ENCODE peak calls at places on chromosomes 2 and 18, in nine cellular contexts. L is NT2/D1, C is cardiac muscle cell, V is thoracic aorta, J is GM23248, G is GM23338, F is adipocyte, A is neural progenitor cell, I is upper lobe of right lung. X is an unnamed sample. For H3K27me3, the result is how much of the 10 kb centered on the place peaks cover.

GRCh38 chr2:236939751-236940229 is 145.9 kb upstream of the COPS8 start:
- DNase-seq in L (no peak), C (no peak), V (no peak), J (peak), G (no peak), F (no peak), A (no peak), I (no peak), X (peak)

GRCh38 chr2:155583674-155584195 is 748.8 kb downstream of the NR4A2 start:
- DNase-seq in L (no peak), C (no peak), V (no peak), J (no peak), G (no peak), F (no peak), A (no peak), I (no peak), X (no peak)

GRCh38 chr2:16126969-16127940 is 186.9 kb downstream of the MYCN start:
- DNase-seq in L (no peak), C (no peak), V (no peak), J (no peak), G (no peak), F (no peak), A (no peak), I (no peak), X (peak)

GRCh38 chr2:204492417-204492816 is 52.9 kb upstream of the PARD3B start:
- DNase-seq in L (no peak), C (no peak), V (no peak), J (no peak), G (no peak), F (no peak), A (no peak), I (no peak), X (no peak)

GRCh38 chr2:116733699-116734098 is 1080.8 kb upstream of the DDX18 start:
- DNase-seq in L (no peak), C (no peak), V (no peak), J (no peak), G (no peak), F (no peak), A (no peak), I (no peak), X (no peak)

GRCh38 chr2:232876071-232876977 is 6.3 kb downstream of the SNORC start:
- DNase-seq in L (no peak), C (no peak), V (no peak), J (peak), G (peak), F (peak), A (peak), I (peak), X (no peak)

GRCh38 chr2:74010087-74010541 is 25.4 kb downstream of the TET3 start:
- DNase-seq in L (no peak), C (peak), V (no peak), J (no peak), G (no peak), F (no peak), A (no peak), I (peak), X (peak)

GRCh38 chr2:179332903-179333302 is 68.3 kb upstream of the SESTD1 start:
- DNase-seq in L (no peak), C (peak), V (no peak), J (peak), G (no peak), F (peak), A (no peak), I (no peak), X (no peak)

GRCh38 chr18:58846325-58846724 is 18.4 kb upstream of the ZNF532 start:
- DNase-seq in L (no peak), C (no peak), V (no peak), J (no peak), G (no peak), F (no peak), A (no peak), I (no peak), X (no peak)

GRCh38 chr2:20425371-20425881 is 21.4 kb upstream of the RHOB start:
- DNase-seq in L (no peak), C (no peak), V (no peak), J (peak), G (no peak), F (no peak), A (no peak), I (no peak), X (no peak)

GRCh38 chr2:176325732-176326131 is 56.5 kb downstream of the MTX2 start:
- DNase-seq in L (peak), C (no peak), V (no peak), J (no peak), G (peak), F (no peak), A (peak), I (no peak), X (no peak)

GRCh38 chr2:233764761-233765160 is 4.7 kb downstream of the UGT1A1 start:
- DNase-seq in L (no peak), C (peak), V (no peak), J (peak), G (no peak), F (no peak), A (no peak), I (no peak), X (no peak)

GRCh38 chr2:222468338-222468737 is 44.0 kb downstream of the SGPP2 start:
- DNase-seq in L (no peak), C (peak), V (no peak), J (peak), G (no peak), F (peak), A (no peak), I (no peak), X (peak)

GRCh38 chr18:34857310-34857709 is 147.2 kb downstream of the DTNA start:
- DNase-seq in L (no peak), C (no peak), V (no peak), J (peak), G (no peak), F (no peak), A (no peak), I (no peak), X (no peak)

GRCh38 chr2:214378455-214379103 is 32.3 kb upstream of the VWC2L start:
- DNase-seq in L (no peak), C (no peak), V (no peak), J (no peak), G (peak), F (no peak), A (no peak), I (no peak), X (no peak)

GRCh38 chr2:165572155-165572554 is 102.7 kb downstream of the CSRNP3 start:
- DNase-seq in L (no peak), C (peak), V (no peak), J (no peak), G (no peak), F (no peak), A (peak), I (no peak), X (peak)

GRCh38 chr2:166246901-166247300 is 119.1 kb upstream of the SCN1A start:
- DNase-seq in L (no peak), C (no peak), V (no peak), J (no peak), G (no peak), F (peak), A (no peak), I (no peak), X (no peak)

GRCh38 chr2:65877331-65877791 is 445.0 kb upstream of the SPRED2 start:
- DNase-seq in L (no peak), C (no peak), V (no peak), J (no peak), G (no peak), F (peak), A (no peak), I (no peak), X (no peak)

GRCh38 chr18:621181-621580 is 24.4 kb downstream of the CLUL1 start:
- DNase-seq in L (no peak), C (peak), V (no peak), J (peak), G (no peak), F (peak), A (peak), I (no peak), X (no peak)

GRCh38 chr18:57603871-57604270 is 17.4 kb upstream of the FECH start:
- DNase-seq in L (no peak), C (no peak), V (no peak), J (no peak), G (no peak), F (no peak), A (no peak), I (no peak), X (no peak)

GRCh38 chr2:169173876-169174275 is 104.5 kb downstream of the DHRS9 start:
- DNase-seq in L (no peak), C (no peak), V (no peak), J (no peak), G (no peak), F (no peak), A (no peak), I (no peak), X (peak)

GRCh38 chr2:222936705-222937104 is 75.9 kb downstream of the ACSL3 start:
- DNase-seq in L (no peak), C (no peak), V (no peak), J (no peak), G (no peak), F (no peak), A (no peak), I (no peak), X (no peak)

GRCh38 chr2:198314559-198315153 is 510.3 kb downstream of the PLCL1 start:
- DNase-seq in L (peak), C (peak), V (no peak), J (peak), G (peak), F (peak), A (peak), I (no peak), X (no peak)

GRCh38 chr2:168849610-168850009 is 40.6 kb downstream of the SPC25 start:
- DNase-seq in L (no peak), C (peak), V (no peak), J (peak), G (peak), F (peak), A (peak), I (no peak), X (peak)

GRCh38 chr18:44915213-44915612 is 234.5 kb downstream of the SETBP1 start:
- DNase-seq in L (no peak), C (no peak), V (no peak), J (peak), G (no peak), F (no peak), A (no peak), I (no peak), X (no peak)

GRCh38 chr2:10397297-10397875 is 50.7 kb downstream of the ODC1 start:
- DNase-seq in L (no peak), C (no peak), V (no peak), J (no peak), G (no peak), F (no peak), A (no peak), I (no peak), X (no peak)

GRCh38 chr2:26559044-26559405 is 81.1 kb upstream of the OTOF start:
- DNase-seq in L (no peak), C (no peak), V (no peak), J (no peak), G (no peak), F (no peak), A (no peak), I (no peak), X (no peak)
- H3K27me3 ChIP-seq in L (under half), C (half or more), V (under half), J (half or more), G (under half), F (half or more), A (under half), I (under half), X (under half)

GRCh38 chr18:79395308-79395640 is 456 bp upstream of the NFATC1 start:
- DNase-seq in L (no peak), C (no peak), V (no peak), J (no peak), G (no peak), F (no peak), A (peak), I (peak), X (no peak)
- H3K27me3 ChIP-seq in L (half or more), C (half or more), V (under half), J (under half), G (half or more), F (under half), A (half or more), I (under half), X (half or more)

DNA sequence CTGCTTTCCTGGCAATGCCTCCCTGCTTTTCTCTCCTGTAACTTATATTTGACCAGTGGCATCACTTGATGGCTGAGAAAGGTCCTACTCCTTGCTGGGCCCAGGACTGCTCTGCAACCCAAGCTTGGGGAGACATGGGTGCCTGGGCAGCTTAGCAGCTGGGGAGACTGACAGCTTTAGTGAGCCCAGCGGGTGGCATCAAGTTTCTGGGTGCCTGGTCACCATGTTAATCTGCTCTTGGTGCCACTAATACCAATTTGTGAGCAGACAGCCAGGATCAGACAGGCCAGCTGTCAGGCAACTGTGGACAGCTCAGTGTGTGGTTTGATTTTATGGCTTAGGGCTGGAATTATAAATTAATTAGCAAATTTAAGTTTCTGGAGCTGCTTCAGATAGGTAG is 144.8 kb upstream of the GLI2 start:
- DNase-seq in L (no peak), C (no peak), V (no peak), J (no peak), G (no peak), F (no peak), A (no peak), I (no peak), X (no peak)
- H3K27me3 ChIP-seq in L (half or more), C (half or more), V (under half), J (under half), G (half or more), F (under half), A (half or more), I (under half), X (under half)

DNA sequence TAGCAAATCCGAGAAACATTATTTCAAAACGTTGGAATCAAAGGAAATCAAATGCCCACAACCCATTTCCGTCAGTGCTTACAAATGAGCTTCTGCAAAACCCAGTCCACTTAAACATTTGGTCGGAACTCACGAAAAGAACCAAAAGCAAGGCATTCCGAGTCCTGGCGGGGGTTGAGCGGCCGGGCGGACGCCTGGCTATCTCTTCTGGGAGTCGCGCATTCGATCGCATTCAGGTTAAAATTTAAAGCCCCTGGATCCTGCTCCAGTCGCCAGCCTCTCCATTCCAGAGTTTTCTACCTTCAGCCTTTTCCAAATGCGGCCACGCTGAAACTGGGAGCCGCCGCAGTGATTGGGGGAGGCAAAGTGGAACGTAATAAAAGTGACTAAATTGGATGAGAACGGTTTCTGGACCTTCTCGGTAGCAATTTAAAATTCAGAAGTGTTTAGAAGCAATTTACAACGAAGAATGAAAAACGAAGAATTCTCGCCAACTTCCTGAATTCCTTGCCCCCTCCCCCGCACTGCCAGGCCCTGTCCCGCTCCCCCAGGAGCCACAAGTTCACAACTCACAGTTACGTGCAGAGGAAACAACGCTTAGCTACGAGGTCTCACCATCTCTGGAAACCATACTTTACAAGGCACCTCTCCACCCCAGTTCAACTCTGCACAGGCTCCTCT is 1.8 kb upstream of the GATA6 start:
- DNase-seq in L (no peak), C (peak), V (no peak), J (peak), G (peak), F (peak), A (peak), I (no peak), X (no peak)
- H3K27me3 ChIP-seq in L (half or more), C (under half), V (under half), J (half or more), G (half or more), F (under half), A (half or more), I (under half), X (half or more)

DNA sequence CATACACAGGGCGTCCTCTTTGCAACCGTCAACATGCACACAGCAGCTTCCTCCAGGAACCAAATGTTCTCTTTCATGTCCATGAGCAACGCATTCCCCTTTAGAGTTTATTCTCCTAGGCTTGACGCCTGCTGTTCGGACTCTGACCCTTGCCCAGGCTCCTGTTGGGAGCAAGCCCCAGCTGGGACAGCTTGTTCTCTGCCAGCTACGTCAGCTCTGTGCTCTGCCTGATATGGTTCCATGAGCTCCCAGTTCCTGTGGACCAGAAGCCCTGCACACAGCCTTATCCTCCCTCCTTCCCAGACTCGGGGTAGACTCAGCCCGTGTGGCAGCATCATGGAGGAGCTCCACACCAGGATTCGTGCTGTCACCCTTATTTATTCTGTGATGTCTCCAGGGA is 253.1 kb upstream of the PXDN start:
- DNase-seq in L (no peak), C (no peak), V (no peak), J (no peak), G (no peak), F (no peak), A (no peak), I (no peak), X (no peak)
- H3K27me3 ChIP-seq in L (under half), C (under half), V (under half), J (under half), G (under half), F (under half), A (under half), I (under half), X (under half)

GRCh38 chr2:206277503-206277902 is 3.0 kb downstream of the ZDBF2 start:
- DNase-seq in L (no peak), C (no peak), V (no peak), J (no peak), G (no peak), F (no peak), A (no peak), I (no peak), X (no peak)
- H3K27me3 ChIP-seq in L (under half), C (half or more), V (under half), J (under half), G (under half), F (under half), A (half or more), I (half or more), X (under half)

GRCh38 chr2:238854246-238854645 is 6.4 kb downstream of the TWIST2 start:
- DNase-seq in L (no peak), C (no peak), V (no peak), J (peak), G (no peak), F (no peak), A (no peak), I (no peak), X (no peak)

GRCh38 chr2:238853724-238854123 is 5.8 kb downstream of the TWIST2 start:
- DNase-seq in L (no peak), C (no peak), V (no peak), J (peak), G (no peak), F (peak), A (no peak), I (no peak), X (no peak)

GRCh38 chr2:238852186-238852869 is 4.4 kb downstream of the TWIST2 start:
- DNase-seq in L (no peak), C (no peak), V (no peak), J (peak), G (no peak), F (peak), A (no peak), I (no peak), X (no peak)

GRCh38 chr2:238851751-238852150 is 3.9 kb downstream of the TWIST2 start:
- DNase-seq in L (no peak), C (no peak), V (no peak), J (peak), G (no peak), F (peak), A (no peak), I (no peak), X (no peak)

DNA sequence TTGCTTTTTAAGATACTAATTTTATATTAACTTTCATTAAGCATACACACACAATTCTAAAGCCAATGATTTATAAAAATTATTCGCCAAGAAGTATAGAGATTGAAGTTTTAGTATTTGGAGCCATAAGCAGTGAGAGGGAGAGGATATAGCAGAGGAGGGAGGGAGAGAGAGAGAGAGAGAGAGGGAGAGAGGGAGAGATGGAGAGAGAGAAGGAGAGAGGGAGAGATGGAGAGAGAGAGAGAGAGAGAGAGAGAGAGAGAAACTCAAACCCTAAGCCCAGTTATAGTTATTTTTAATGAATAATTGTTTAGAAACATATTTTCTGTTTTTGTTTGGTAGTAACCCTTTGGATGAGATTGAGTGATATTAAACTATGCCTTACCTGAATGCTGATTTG is 5.3 kb downstream of the TWIST2 start:
- DNase-seq in L (no peak), C (no peak), V (no peak), J (peak), G (no peak), F (peak), A (no peak), I (no peak), X (no peak)
- H3K27me3 ChIP-seq in L (under half), C (under half), V (under half), J (under half), G (under half), F (under half), A (half or more), I (under half), X (half or more)

DNA sequence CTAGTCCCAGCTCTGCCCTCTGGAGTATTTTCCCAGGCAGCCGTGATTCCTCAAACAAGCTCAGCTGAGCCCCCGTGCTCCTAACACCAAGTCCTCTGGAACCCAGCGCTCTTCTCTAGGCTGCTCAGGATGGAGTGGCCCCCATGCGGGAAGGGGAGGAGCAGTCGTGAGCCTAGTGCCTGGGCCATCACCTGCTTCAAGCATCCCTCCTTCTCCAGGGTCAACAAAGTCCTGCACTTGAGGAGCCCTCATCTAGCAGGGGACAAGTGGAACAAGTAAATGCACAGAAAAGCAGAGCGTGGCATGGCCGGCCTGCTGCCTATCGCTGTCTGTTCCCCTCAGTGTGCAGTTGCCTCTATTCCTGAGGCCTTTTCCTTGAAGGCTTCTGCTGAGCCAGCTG is 168.6 kb downstream of the INHBB start:
- DNase-seq in L (no peak), C (no peak), V (no peak), J (no peak), G (no peak), F (no peak), A (no peak), I (no peak), X (no peak)
- H3K27me3 ChIP-seq in L (half or more), C (under half), V (under half), J (under half), G (under half), F (under half), A (half or more), I (under half), X (under half)

DNA sequence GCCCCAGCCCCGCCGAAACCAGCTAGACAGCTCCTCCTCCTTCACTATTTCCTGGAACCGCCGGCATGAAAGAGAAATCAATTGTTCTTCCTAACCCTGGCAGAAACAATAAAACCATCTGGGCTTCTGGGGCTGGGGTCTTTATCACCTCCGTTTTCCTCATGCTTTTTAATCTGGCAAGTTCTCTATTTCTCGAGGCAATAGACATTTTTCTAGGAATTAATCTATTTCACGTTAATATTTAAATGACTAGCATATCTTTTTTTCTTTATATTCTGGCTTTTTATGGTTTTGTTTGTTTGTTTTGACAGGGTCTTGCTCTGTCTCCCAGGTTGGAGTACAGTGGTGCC is 1.4 kb upstream of the KIF1A start:
- DNase-seq in L (no peak), C (no peak), V (no peak), J (no peak), G (no peak), F (no peak), A (no peak), I (no peak), X (no peak)
- H3K27me3 ChIP-seq in L (half or more), C (half or more), V (under half), J (half or more), G (under half), F (half or more), A (half or more), I (half or more), X (under half)

X was measured in BE2C.